ENCODE peak calls at places on chromosomes 6 and 20, in seven cellular contexts. L, M, P, X, B, K and U are unnamed samples.

GRCh38 chr20:36308986-36309385 is 2.8 kb downstream of the DLGAP4 start:
- DNase-seq in X (no peak), L (no peak), B (no peak), P (no peak), K (no peak), M (no peak), U (no peak)

GRCh38 chr20:19947611-19948264 is 69.4 kb upstream of the NAA20 start:
- DNase-seq in M (no peak), B (no peak), L (no peak), X (no peak), K (peak), P (no peak), U (no peak)

GRCh38 chr6:15431762-15432495 is 186.1 kb downstream of the JARID2 start:
- DNase-seq in K (peak), M (no peak), B (no peak), L (no peak), X (no peak), P (no peak), U (no peak)

GRCh38 chr6:56962451-56962850 is 7.5 kb downstream of the BEND6 start:
- DNase-seq in M (no peak), B (no peak), P (no peak), X (no peak), K (no peak), L (no peak), U (no peak)

GRCh38 chr6:111663692-111664564 is 58.2 kb upstream of the TRAF3IP2 start:
- DNase-seq in K (peak), L (no peak), B (no peak), X (no peak), M (no peak), P (peak), U (no peak)

GRCh38 chr6:167568407-167569024 is 243.6 kb downstream of the TTLL2 start:
- DNase-seq in M (no peak), P (no peak), L (no peak), K (no peak), B (no peak), X (peak), U (no peak)

GRCh38 chr6:170093658-170094596 is 197.0 kb downstream of the DLL1 start:
- DNase-seq in X (peak), P (peak), L (no peak), M (no peak), B (no peak), K (no peak), U (no peak)

GRCh38 chr6:89494131-89494793 is 61.3 kb downstream of the ANKRD6 start:
- DNase-seq in P (no peak), X (no peak), M (no peak), L (no peak), B (no peak), K (no peak), U (no peak)

GRCh38 chr6:31210842-31211241 is 40.4 kb upstream of the POU5F1 start:
- DNase-seq in K (no peak), M (no peak), L (no peak), B (no peak), P (no peak), X (no peak), U (no peak)